ENCODE peak calls at places on chromosomes 16 and 17, in four cellular contexts. One of them, this sample, is unnamed.

GRCh38 chr17:62572488-62573469 is 54.7 kb upstream of the MRC2 start:
- DNase-seq in right atrium auricular region: no peak
- DNase-seq in ascending aorta: no peak
- DNase-seq in HFFc6: peak
- DNase-seq in this sample: no peak

GRCh38 chr16:19808061-19808621 is 76.5 kb downstream of the GPRC5B start:
- DNase-seq in right atrium auricular region: no peak
- DNase-seq in HFFc6: no peak
- DNase-seq in ascending aorta: no peak
- DNase-seq in this sample: no peak

GRCh38 chr16:11064846-11065245 is 120.5 kb downstream of the CLEC16A start:
- DNase-seq in HFFc6: no peak
- DNase-seq in ascending aorta: no peak
- DNase-seq in right atrium auricular region: no peak
- DNase-seq in this sample: no peak

GRCh38 chr17:27244481-27245223 is 49.3 kb upstream of the WSB1 start:
- DNase-seq in right atrium auricular region: peak
- DNase-seq in ascending aorta: peak
- DNase-seq in HFFc6: peak
- DNase-seq in this sample: peak

GRCh38 chr17:75041656-75042280 is 5.0 kb downstream of the ATP5PD start:
- DNase-seq in HFFc6: no peak
- DNase-seq in ascending aorta: no peak
- DNase-seq in right atrium auricular region: no peak
- DNase-seq in this sample: no peak

GRCh38 chr17:5942687-5943086 is 127.5 kb upstream of the WSCD1 start:
- DNase-seq in ascending aorta: no peak
- DNase-seq in right atrium auricular region: no peak
- DNase-seq in HFFc6: no peak
- DNase-seq in this sample: no peak

GRCh38 chr17:65936013-65936412 is 255.9 kb downstream of the CEP112 start:
- DNase-seq in right atrium auricular region: no peak
- DNase-seq in ascending aorta: no peak
- DNase-seq in HFFc6: peak
- DNase-seq in this sample: no peak

GRCh38 chr17:39926135-39926587 is 1.2 kb downstream of the ORMDL3 start:
- DNase-seq in right atrium auricular region: no peak
- DNase-seq in HFFc6: no peak
- DNase-seq in ascending aorta: no peak
- DNase-seq in this sample: no peak

GRCh38 chr16:66695935-66696668 is 441 bp downstream of the CMTM4 start:
- DNase-seq in HFFc6: no peak
- DNase-seq in ascending aorta: no peak
- DNase-seq in right atrium auricular region: no peak
- DNase-seq in this sample: no peak

GRCh38 chr17:67746704-67747571 is 29.2 kb downstream of the NOL11 start:
- DNase-seq in ascending aorta: no peak
- DNase-seq in right atrium auricular region: no peak
- DNase-seq in HFFc6: no peak
- DNase-seq in this sample: no peak

GRCh38 chr17:15260376-15261062 is 4.6 kb downstream of the PMP22 start:
- DNase-seq in right atrium auricular region: peak
- DNase-seq in HFFc6: peak
- DNase-seq in ascending aorta: peak
- DNase-seq in this sample: peak

GRCh38 chr17:15442316-15443185 is 24.9 kb downstream of the CDRT4 start:
- DNase-seq in ascending aorta: no peak
- DNase-seq in right atrium auricular region: no peak
- DNase-seq in HFFc6: no peak
- DNase-seq in this sample: no peak

GRCh38 chr16:2821483-2822157 is 4.6 kb downstream of the PRSS21 start:
- DNase-seq in right atrium auricular region: no peak
- DNase-seq in ascending aorta: no peak
- DNase-seq in HFFc6: peak
- DNase-seq in this sample: no peak

GRCh38 chr17:33949100-33949499 is 306.0 kb upstream of the CCL2 start:
- DNase-seq in HFFc6: no peak
- DNase-seq in ascending aorta: no peak
- DNase-seq in right atrium auricular region: no peak
- DNase-seq in this sample: no peak
- TF ChIP-seq CTCF in HFFc6: peak
- TF ChIP-seq CTCF in ascending aorta: no peak
- TF ChIP-seq CTCF in right atrium auricular region: no peak
- TF ChIP-seq CTCF in this sample: no peak

DNA sequence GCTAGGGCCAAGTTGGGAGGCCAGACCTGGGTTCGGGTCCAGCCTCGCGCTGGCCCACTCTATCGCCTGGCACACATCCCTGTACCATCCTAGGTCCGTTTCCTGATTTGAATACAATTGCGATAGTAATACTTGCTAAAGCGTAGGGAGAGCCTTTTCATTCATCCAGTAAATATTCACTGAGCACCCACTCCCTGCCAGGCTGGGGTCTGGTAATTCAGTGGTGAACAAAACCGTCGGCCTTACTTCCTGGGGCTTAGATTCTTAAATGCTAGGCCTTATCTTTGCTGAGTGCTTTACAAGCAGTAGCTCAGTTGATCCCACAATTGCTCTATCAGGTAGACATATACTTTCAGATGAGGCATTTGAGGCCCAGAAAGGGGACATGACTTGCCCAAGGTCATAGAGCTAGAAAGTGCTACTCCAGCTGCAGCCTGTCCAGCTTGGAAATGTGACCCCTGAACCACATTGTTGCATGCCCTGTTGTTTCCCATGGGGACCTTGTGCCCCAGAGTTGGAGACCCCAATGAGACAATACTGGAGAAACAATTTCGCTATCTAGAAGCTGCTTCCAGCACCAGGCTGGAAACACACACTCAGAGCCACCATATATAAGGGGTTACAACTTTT is 689 bp downstream of the USB1 start:
- DNase-seq in ascending aorta: no peak
- DNase-seq in HFFc6: no peak
- DNase-seq in right atrium auricular region: no peak
- DNase-seq in this sample: no peak
- TF ChIP-seq CTCF in ascending aorta: no peak
- TF ChIP-seq CTCF in HFFc6: no peak
- TF ChIP-seq CTCF in right atrium auricular region: no peak
- TF ChIP-seq CTCF in this sample: no peak

GRCh38 chr16:6081320-6081976 is 983.9 kb upstream of the EEF2KMT start:
- DNase-seq in right atrium auricular region: no peak
- DNase-seq in HFFc6: no peak
- DNase-seq in ascending aorta: no peak
- DNase-seq in this sample: no peak
- TF ChIP-seq CTCF in right atrium auricular region: peak
- TF ChIP-seq CTCF in HFFc6: peak
- TF ChIP-seq CTCF in ascending aorta: no peak
- TF ChIP-seq CTCF in this sample: no peak

GRCh38 chr16:72021043-72021442 is 12.5 kb downstream of the DHODH start:
- DNase-seq in ascending aorta: no peak
- DNase-seq in right atrium auricular region: no peak
- DNase-seq in HFFc6: no peak
- DNase-seq in this sample: no peak
- TF ChIP-seq CTCF in ascending aorta: no peak
- TF ChIP-seq CTCF in right atrium auricular region: no peak
- TF ChIP-seq CTCF in HFFc6: no peak
- TF ChIP-seq CTCF in this sample: peak

GRCh38 chr16:35310999-35311398 is 1851.6 kb downstream of the TP53TG3F start:
- DNase-seq in right atrium auricular region: no peak
- DNase-seq in HFFc6: no peak
- DNase-seq in ascending aorta: no peak
- DNase-seq in this sample: no peak

GRCh38 chr16:35314298-35314697 is 1854.9 kb downstream of the TP53TG3F start:
- DNase-seq in HFFc6: no peak
- DNase-seq in right atrium auricular region: no peak
- DNase-seq in ascending aorta: no peak
- DNase-seq in this sample: no peak

GRCh38 chr16:35306915-35307314 is 1847.5 kb downstream of the TP53TG3F start:
- DNase-seq in HFFc6: no peak
- DNase-seq in right atrium auricular region: no peak
- DNase-seq in ascending aorta: no peak
- DNase-seq in this sample: no peak

GRCh38 chr16:35308674-35309073 is 1849.3 kb downstream of the TP53TG3F start:
- DNase-seq in HFFc6: no peak
- DNase-seq in ascending aorta: no peak
- DNase-seq in right atrium auricular region: no peak
- DNase-seq in this sample: no peak

GRCh38 chr16:35311475-35311874 is 1852.1 kb downstream of the TP53TG3F start:
- DNase-seq in ascending aorta: no peak
- DNase-seq in HFFc6: no peak
- DNase-seq in right atrium auricular region: no peak
- DNase-seq in this sample: no peak
- TF ChIP-seq CTCF in ascending aorta: no peak
- TF ChIP-seq CTCF in HFFc6: no peak
- TF ChIP-seq CTCF in right atrium auricular region: no peak
- TF ChIP-seq CTCF in this sample: no peak

DNA sequence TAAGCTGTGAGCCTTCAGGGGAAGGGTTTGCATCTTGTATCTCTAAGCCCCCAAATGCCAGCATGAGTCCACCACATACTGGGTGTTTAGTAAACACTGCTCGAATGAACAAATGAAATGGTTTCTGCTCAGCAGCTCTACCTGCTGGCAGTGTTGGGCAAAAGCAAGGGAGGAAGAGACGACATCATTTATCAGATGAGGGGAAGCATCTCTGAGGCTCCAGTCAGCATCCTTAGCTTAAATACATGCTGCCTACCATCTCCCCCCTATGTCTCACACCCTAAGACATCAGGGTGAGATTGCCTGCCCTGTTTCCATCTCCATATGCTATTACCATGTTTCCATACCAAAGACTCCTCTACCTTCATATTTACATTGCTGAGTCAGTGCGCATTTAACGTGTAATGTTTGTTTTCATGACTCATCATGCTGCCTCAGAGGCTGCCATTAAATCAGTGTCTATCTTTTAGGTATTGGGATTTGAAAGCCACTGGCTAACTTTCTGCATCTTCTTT is 379.8 kb downstream of the UTP18 start:
- DNase-seq in ascending aorta: no peak
- DNase-seq in right atrium auricular region: no peak
- DNase-seq in HFFc6: no peak
- DNase-seq in this sample: no peak
- TF ChIP-seq CTCF in ascending aorta: no peak
- TF ChIP-seq CTCF in right atrium auricular region: no peak
- TF ChIP-seq CTCF in HFFc6: no peak
- TF ChIP-seq CTCF in this sample: no peak

GRCh38 chr16:30903002-30903401 is 6.6 kb downstream of the CTF1 start:
- DNase-seq in ascending aorta: no peak
- DNase-seq in HFFc6: no peak
- DNase-seq in right atrium auricular region: no peak
- DNase-seq in this sample: no peak

GRCh38 chr16:30903596-30903995 is 7.2 kb downstream of the CTF1 start:
- DNase-seq in right atrium auricular region: no peak
- DNase-seq in ascending aorta: no peak
- DNase-seq in HFFc6: no peak
- DNase-seq in this sample: no peak

GRCh38 chr16:30900588-30900987 is 4.2 kb downstream of the CTF1 start:
- DNase-seq in ascending aorta: no peak
- DNase-seq in right atrium auricular region: no peak
- DNase-seq in HFFc6: no peak
- DNase-seq in this sample: no peak

GRCh38 chr16:30901201-30902069 is 5.0 kb downstream of the CTF1 start:
- DNase-seq in right atrium auricular region: no peak
- DNase-seq in HFFc6: no peak
- DNase-seq in ascending aorta: no peak
- DNase-seq in this sample: no peak

GRCh38 chr16:30902070-30902972 is 5.9 kb downstream of the CTF1 start:
- DNase-seq in right atrium auricular region: no peak
- DNase-seq in HFFc6: peak
- DNase-seq in ascending aorta: no peak
- DNase-seq in this sample: no peak
- TF ChIP-seq CTCF in right atrium auricular region: peak
- TF ChIP-seq CTCF in HFFc6: no peak
- TF ChIP-seq CTCF in ascending aorta: no peak
- TF ChIP-seq CTCF in this sample: no peak